ENCODE peak calls at places on chromosomes 7 and 10, in nine cellular contexts. Q, H, A, W, M, Z, V, R and E are unnamed samples.

GRCh38 chr10:79038841-79039201 is 29.9 kb upstream of the ZMIZ1 start:
- DNase-seq in R (peak), W (peak), Z (no peak), M (no peak), Q (no peak), V (no peak), A (peak), H (no peak), E (no peak)

GRCh38 chr10:124708922-124709520 is 35.2 kb downstream of the FAM53B start:
- DNase-seq in M (no peak), H (peak), R (no peak), V (no peak), W (no peak), Q (no peak), A (no peak), Z (no peak), E (no peak)

GRCh38 chr10:23155166-23155565 is 36.9 kb upstream of the PTF1A start:
- DNase-seq in A (no peak), Z (no peak), R (no peak), H (no peak), V (no peak), Q (no peak), W (no peak), M (no peak), E (no peak)

GRCh38 chr7:127588697-127589482 is 679 bp downstream of the ARF5 start:
- DNase-seq in H (peak), W (peak), Q (peak), R (peak), A (peak), Z (peak), M (peak), V (peak), E (no peak)

GRCh38 chr7:155020996-155021395 is 18.1 kb upstream of the PAXIP1 start:
- DNase-seq in V (no peak), W (no peak), R (no peak), M (no peak), Z (no peak), Q (no peak), H (no peak), A (no peak), E (no peak)

GRCh38 chr10:114179148-114179547 is at the start of gene TDRD1:
- DNase-seq in V (no peak), Z (no peak), R (no peak), W (no peak), H (no peak), A (no peak), M (peak), Q (no peak), E (no peak)

GRCh38 chr7:93955304-93955703 is 33.8 kb downstream of the GNG11 start:
- DNase-seq in Q (no peak), R (no peak), M (no peak), V (no peak), A (no peak), H (no peak), W (no peak), Z (no peak), E (no peak)

GRCh38 chr10:133261726-133262325 is 14.8 kb downstream of the ADAM8 start:
- DNase-seq in V (peak), A (peak), M (peak), Q (peak), H (peak), Z (peak), R (peak), W (peak), E (no peak)

GRCh38 chr10:103803941-103804340 is 51.4 kb downstream of the SH3PXD2A start:
- DNase-seq in V (no peak), A (no peak), Z (no peak), Q (no peak), W (no peak), H (no peak), R (no peak), M (no peak), E (no peak)

GRCh38 chr7:99504281-99504602 is 220 bp upstream of the ZKSCAN5 start:
- DNase-seq in Z (peak), M (no peak), R (no peak), Q (no peak), W (no peak), A (no peak), V (peak), H (peak), E (no peak)

GRCh38 chr7:35003679-35004278 is 33.5 kb downstream of the DPY19L1 start:
- DNase-seq in M (peak), R (peak), W (peak), H (peak), V (no peak), Z (peak), A (no peak), Q (peak), E (peak)

GRCh38 chr10:127973810-127974311 is 67.0 kb downstream of the PTPRE start:
- DNase-seq in W (no peak), A (no peak), V (no peak), M (no peak), R (no peak), Z (no peak), Q (no peak), H (no peak), E (no peak)

GRCh38 chr10:102131286-102132170 is 1.3 kb upstream of the PPRC1 start:
- DNase-seq in Q (no peak), A (no peak), W (peak), Z (no peak), V (no peak), R (no peak), H (peak), M (no peak), E (no peak)

GRCh38 chr10:121355161-121355560 is 243.1 kb downstream of the FGFR2 start:
- DNase-seq in A (no peak), R (no peak), Z (no peak), H (no peak), W (no peak), V (no peak), M (no peak), Q (no peak), E (no peak)

GRCh38 chr10:98908868-98909267 is 326.8 kb downstream of the HPSE2 start:
- DNase-seq in A (no peak), V (no peak), W (no peak), Q (no peak), H (no peak), M (no peak), Z (no peak), R (no peak), E (no peak)

GRCh38 chr10:50362547-50363125 is 111.3 kb upstream of the ASAH2 start:
- DNase-seq in V (no peak), Z (no peak), M (no peak), Q (no peak), R (no peak), W (no peak), H (no peak), A (no peak), E (no peak)

GRCh38 chr10:93026072-93026471 is 34.5 kb upstream of the CYP26C1 start:
- DNase-seq in Z (no peak), Q (no peak), M (no peak), R (no peak), W (no peak), A (no peak), H (no peak), V (no peak), E (no peak)

GRCh38 chr7:148650232-148650858 is 48.4 kb upstream of the CUL1 start:
- DNase-seq in V (no peak), Q (no peak), W (peak), Z (no peak), R (peak), H (no peak), M (no peak), A (no peak), E (peak)

GRCh38 chr10:83961620-83962019 is 177.7 kb upstream of the GHITM start:
- DNase-seq in A (no peak), R (no peak), Q (no peak), H (no peak), Z (no peak), M (no peak), W (no peak), V (no peak), E (no peak)

GRCh38 chr7:79157281-79157680 is 296.2 kb downstream of the MAGI2 start:
- DNase-seq in M (no peak), V (no peak), R (no peak), A (no peak), Q (no peak), W (no peak), H (no peak), Z (no peak), E (no peak)

GRCh38 chr7:136666110-136666509 is 202.3 kb upstream of the CHRM2 start:
- DNase-seq in Z (no peak), H (no peak), Q (no peak), M (no peak), V (no peak), W (no peak), A (no peak), R (no peak), E (no peak)

GRCh38 chr10:60778978-60779668 is 845 bp downstream of the CDK1 start:
- DNase-seq in M (no peak), Q (no peak), Z (no peak), A (no peak), H (no peak), R (no peak), W (no peak), V (no peak), E (no peak)

GRCh38 chr10:61643316-61643751 is 19.4 kb upstream of the CABCOCO1 start:
- DNase-seq in W (peak), Z (no peak), V (no peak), A (no peak), R (peak), M (no peak), Q (no peak), H (peak), E (no peak)

GRCh38 chr7:151539055-151539714 is 19.5 kb upstream of the RHEB start:
- DNase-seq in H (peak), R (no peak), Z (peak), A (peak), W (no peak), M (no peak), V (no peak), Q (no peak), E (no peak)

GRCh38 chr10:34581871-34582532 is 233.1 kb downstream of the PARD3 start:
- DNase-seq in Z (no peak), H (no peak), A (no peak), R (no peak), W (peak), M (no peak), Q (no peak), V (no peak), E (no peak)

GRCh38 chr7:45701701-45702460 is 127.7 kb downstream of the ADCY1 start:
- DNase-seq in V (no peak), W (no peak), Q (peak), M (no peak), Z (peak), H (no peak), A (peak), R (no peak), E (no peak)

GRCh38 chr10:97356318-97356914 is 21.9 kb upstream of the FRAT2 start:
- DNase-seq in W (no peak), A (no peak), Z (no peak), V (no peak), M (no peak), Q (no peak), H (no peak), R (peak), E (no peak)

GRCh38 chr10:4767033-4767814 is 58.8 kb upstream of the AKR1E2 start:
- DNase-seq in Q (no peak), V (no peak), M (peak), W (peak), Z (no peak), R (peak), H (peak), A (no peak), E (no peak)

GRCh38 chr7:101218236-101219130 is 518 bp downstream of the ZNHIT1 start:
- DNase-seq in M (no peak), V (no peak), Z (peak), Q (no peak), W (no peak), H (no peak), R (no peak), A (no peak), E (no peak)

GRCh38 chr7:139821349-139822115 is 7.5 kb upstream of the TBXAS1 start:
- DNase-seq in V (no peak), A (peak), Z (no peak), M (no peak), R (no peak), H (no peak), Q (no peak), W (no peak), E (no peak)

GRCh38 chr10:120574986-120575385 is 118.0 kb downstream of the PLPP4 start:
- DNase-seq in Q (no peak), R (no peak), M (no peak), Z (no peak), A (no peak), H (no peak), V (no peak), W (no peak), E (no peak)

GRCh38 chr7:47535704-47536628 is 45.9 kb downstream of the TNS3 start:
- DNase-seq in W (peak), H (no peak), Q (no peak), Z (no peak), V (no peak), A (peak), M (no peak), R (no peak), E (no peak)
- H3K4me3 ChIP-seq in W (peak), H (peak), Q (peak), Z (no peak), V (peak), A (peak), M (no peak), R (peak), E (peak)

GRCh38 chr7:67398916-67399315 is 402.3 kb downstream of the TYW1 start:
- DNase-seq in R (no peak), M (no peak), W (no peak), Z (no peak), V (no peak), H (no peak), Q (no peak), A (no peak), E (no peak)

GRCh38 chr7:67392596-67393438 is 396.2 kb downstream of the TYW1 start:
- DNase-seq in H (no peak), Q (no peak), R (no peak), W (no peak), A (no peak), M (no peak), V (no peak), Z (no peak), E (no peak)

DNA sequence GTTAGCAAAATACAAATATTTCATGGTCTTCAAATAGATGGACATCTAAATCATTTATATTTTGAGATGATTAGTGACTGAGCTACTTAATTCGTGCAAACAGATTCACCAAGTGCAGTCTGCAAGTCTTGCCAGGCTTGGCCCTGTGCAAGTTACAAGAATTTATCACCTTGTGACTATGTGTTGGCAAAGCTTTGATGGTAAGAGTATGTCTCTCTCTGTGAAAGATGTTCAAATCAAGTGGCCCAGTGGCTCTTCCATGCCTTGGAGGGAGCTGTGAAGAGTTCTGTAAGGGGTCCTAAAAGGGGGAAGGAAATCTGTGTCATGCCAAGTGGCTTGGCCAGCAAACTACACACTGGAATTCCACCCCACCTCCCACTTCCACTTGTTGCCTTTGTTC is 397.3 kb downstream of the TYW1 start:
- DNase-seq in R (no peak), H (no peak), Z (no peak), M (no peak), Q (no peak), W (no peak), A (no peak), V (no peak), E (no peak)
- H3K4me3 ChIP-seq in R (no peak), H (no peak), Z (no peak), M (no peak), Q (no peak), W (no peak), A (no peak), V (no peak), E (no peak)

DNA sequence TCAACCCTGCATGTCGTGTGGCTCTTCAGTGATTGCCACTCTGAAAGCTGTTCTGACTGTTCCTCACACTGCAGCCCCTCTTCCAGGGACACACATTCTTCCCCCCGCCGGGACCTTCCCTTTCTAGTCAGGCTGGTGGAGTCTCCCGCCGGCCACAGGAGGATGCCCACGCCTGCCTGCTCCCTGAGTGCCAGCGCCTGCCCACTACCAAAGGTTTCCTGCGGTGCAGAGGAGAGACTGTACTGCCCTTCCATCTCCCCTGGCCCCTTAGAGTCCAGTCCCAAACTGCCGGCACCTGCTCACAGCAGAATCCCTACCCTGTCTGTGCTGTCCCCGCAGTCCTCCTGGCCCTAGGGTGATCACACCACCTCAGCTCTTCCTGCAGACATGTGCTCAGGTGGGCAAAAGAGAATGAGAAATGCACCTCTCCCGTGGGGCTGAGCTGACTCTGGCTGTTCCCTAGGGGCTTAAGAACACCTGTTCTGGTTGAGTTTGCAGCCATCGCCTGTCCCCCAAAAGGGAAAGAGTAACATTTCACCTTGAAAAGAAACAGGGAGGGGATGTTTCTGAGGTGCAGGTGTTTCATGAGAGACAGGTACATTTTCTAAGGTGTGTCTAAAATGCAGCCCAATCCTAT is 1.4 kb downstream of the PODXL start:
- DNase-seq in A (no peak), Q (no peak), R (no peak), M (no peak), Z (no peak), V (no peak), W (no peak), H (no peak), E (no peak)
- H3K4me3 ChIP-seq in A (no peak), Q (peak), R (no peak), M (peak), Z (peak), V (peak), W (peak), H (peak), E (peak)

DNA sequence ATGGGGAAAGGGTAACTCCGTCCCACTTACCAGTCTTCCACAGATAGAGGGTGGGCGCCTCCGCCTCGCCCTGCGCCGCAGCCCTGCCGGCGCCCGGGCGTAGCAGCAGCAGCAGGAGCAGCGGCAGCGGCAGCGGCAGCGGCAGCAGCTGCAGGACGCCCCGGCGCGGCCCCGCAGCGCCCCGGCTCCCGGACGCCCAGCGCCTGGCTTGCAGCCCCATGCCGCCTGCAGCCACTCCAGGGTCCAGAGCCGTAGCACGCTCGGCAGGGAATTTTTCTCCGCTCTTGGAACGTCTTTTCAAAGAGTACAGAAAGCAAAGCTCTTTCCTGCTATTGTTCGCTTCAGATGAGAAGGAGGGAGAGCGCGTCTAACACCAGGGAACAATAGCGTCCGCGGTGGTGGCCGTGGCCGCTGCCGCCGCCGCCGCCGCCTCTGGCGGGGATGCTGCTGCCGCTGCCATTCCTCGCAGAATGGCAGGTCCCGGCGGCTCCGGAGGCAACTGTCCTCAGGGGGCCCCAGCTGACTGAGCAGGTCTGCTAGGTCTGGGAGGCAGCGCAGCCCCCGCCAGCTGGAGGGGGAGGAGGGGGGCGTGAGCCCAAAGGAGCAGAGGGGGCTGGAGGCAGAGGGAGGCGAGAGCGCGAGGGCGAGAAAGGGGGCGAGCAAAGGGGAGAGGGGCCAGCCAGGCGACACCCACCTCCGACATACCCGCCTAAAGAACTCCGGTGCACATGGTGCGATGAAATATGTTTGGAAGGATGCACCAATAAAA is at the start of gene THSD7A:
- DNase-seq in M (peak), Z (peak), R (peak), Q (peak), W (peak), H (peak), A (peak), V (no peak), E (no peak)
- H3K4me3 ChIP-seq in M (peak), Z (peak), R (peak), Q (peak), W (peak), H (peak), A (peak), V (peak), E (peak)

GRCh38 chr10:77637474-77637985 is at the start of gene KCNMA1:
- DNase-seq in Z (no peak), M (no peak), V (no peak), H (peak), R (peak), Q (no peak), A (peak), W (no peak), E (no peak)
- H3K4me3 ChIP-seq in Z (peak), M (peak), V (peak), H (peak), R (peak), Q (peak), A (peak), W (peak), E (peak)

GRCh38 chr7:106659369-106659962 is 1.5 kb downstream of the CCDC71L start:
- DNase-seq in A (no peak), Z (no peak), V (no peak), W (peak), Q (no peak), H (no peak), R (no peak), M (no peak), E (no peak)
- H3K4me3 ChIP-seq in A (peak), Z (peak), V (peak), W (peak), Q (peak), H (peak), R (peak), M (peak), E (peak)

GRCh38 chr7:75584385-75584784 is 92.3 kb downstream of the SPDYE5 start:
- DNase-seq in Q (no peak), V (no peak), Z (no peak), H (no peak), R (no peak), W (no peak), A (no peak), M (no peak), E (no peak)
- H3K4me3 ChIP-seq in Q (no peak), V (no peak), Z (no peak), H (no peak), R (no peak), W (no peak), A (no peak), M (no peak), E (no peak)

DNA sequence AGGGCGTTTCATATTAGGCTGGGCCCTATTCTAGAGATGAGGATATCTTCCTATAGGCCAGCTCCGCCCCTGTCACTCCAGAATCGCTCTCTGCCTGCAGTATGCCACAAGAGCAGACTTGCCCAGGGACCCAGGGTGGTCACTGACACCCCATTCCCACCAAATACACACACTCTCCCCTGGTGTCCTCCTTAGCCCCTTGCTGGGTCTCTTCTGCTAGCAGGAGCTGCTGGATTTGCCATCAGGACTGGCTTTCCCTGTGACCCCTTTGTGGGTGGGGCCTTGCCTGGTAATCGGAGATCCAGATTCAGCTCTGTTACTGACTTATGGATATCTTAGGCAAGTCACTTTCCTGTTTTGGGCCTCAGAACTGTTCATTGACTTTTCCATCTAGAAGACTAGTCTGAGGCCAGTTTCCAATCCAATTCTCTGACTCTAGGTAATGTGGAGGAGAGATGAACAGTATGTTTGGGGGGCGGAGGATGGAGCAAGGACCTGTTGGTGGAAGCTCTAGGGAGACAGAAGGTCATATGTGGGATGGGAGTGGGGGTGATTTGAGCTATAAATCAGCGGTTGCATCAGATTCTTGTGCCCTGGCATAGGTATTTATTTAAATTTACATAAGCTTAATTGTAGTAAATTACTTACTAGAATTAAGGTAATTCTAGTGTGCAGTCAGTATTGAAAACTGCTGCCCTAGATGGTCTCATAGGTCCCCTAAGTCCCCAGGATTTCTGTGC is 1.6 kb downstream of the TSPAN15 start:
- DNase-seq in M (no peak), Z (no peak), H (no peak), Q (no peak), W (no peak), A (no peak), V (no peak), R (no peak), E (no peak)
- H3K4me3 ChIP-seq in M (no peak), Z (no peak), H (no peak), Q (peak), W (no peak), A (no peak), V (no peak), R (no peak), E (no peak)